ENCODE peak calls at places on chromosomes 11 and 22, in five cellular contexts. One of them, this sample, is unnamed. For H3K36me3, the result is how much of the 10 kb centered on the place peaks cover.

GRCh38 chr22:36546092-36546804 is 17.3 kb upstream of the EIF3D start:
- DNase-seq in neuronal stem cell: peak
- DNase-seq in SK-N-SH: peak
- DNase-seq in GM23248: peak
- DNase-seq in colonic mucosa: no peak
- DNase-seq in this sample: no peak

GRCh38 chr11:67436459-67437081 is 912 bp downstream of the PTPRCAP start:
- DNase-seq in neuronal stem cell: no peak
- DNase-seq in SK-N-SH: no peak
- DNase-seq in GM23248: no peak
- DNase-seq in colonic mucosa: no peak
- DNase-seq in this sample: peak

GRCh38 chr11:14270690-14271542 is 88.1 kb downstream of the RRAS2 start:
- DNase-seq in neuronal stem cell: no peak
- DNase-seq in SK-N-SH: no peak
- DNase-seq in GM23248: no peak
- DNase-seq in colonic mucosa: no peak
- DNase-seq in this sample: no peak

GRCh38 chr11:114197799-114198500 is 98.2 kb upstream of the NNMT start:
- DNase-seq in neuronal stem cell: no peak
- DNase-seq in SK-N-SH: no peak
- DNase-seq in GM23248: peak
- DNase-seq in colonic mucosa: no peak
- DNase-seq in this sample: peak

GRCh38 chr11:4093519-4094347 is 866 bp upstream of the RRM1 start:
- DNase-seq in neuronal stem cell: no peak
- DNase-seq in SK-N-SH: no peak
- DNase-seq in GM23248: no peak
- DNase-seq in colonic mucosa: peak
- DNase-seq in this sample: no peak

GRCh38 chr11:32435511-32435946 is at the start of gene WT1:
- DNase-seq in neuronal stem cell: no peak
- DNase-seq in SK-N-SH: peak
- DNase-seq in GM23248: no peak
- DNase-seq in colonic mucosa: no peak
- DNase-seq in this sample: peak

GRCh38 chr11:69039501-69039900 is 9.2 kb upstream of the TPCN2 start:
- DNase-seq in neuronal stem cell: no peak
- DNase-seq in SK-N-SH: no peak
- DNase-seq in GM23248: no peak
- DNase-seq in colonic mucosa: no peak
- DNase-seq in this sample: no peak

GRCh38 chr11:7559404-7560283 is 45.8 kb downstream of the PPFIBP2 start:
- DNase-seq in neuronal stem cell: no peak
- DNase-seq in SK-N-SH: no peak
- DNase-seq in GM23248: no peak
- DNase-seq in colonic mucosa: no peak
- DNase-seq in this sample: no peak

GRCh38 chr11:130995266-130995665 is 79.0 kb upstream of the SNX19 start:
- DNase-seq in neuronal stem cell: no peak
- DNase-seq in SK-N-SH: no peak
- DNase-seq in GM23248: no peak
- DNase-seq in colonic mucosa: no peak
- DNase-seq in this sample: no peak

GRCh38 chr11:73270855-73271477 is 1.2 kb upstream of the P2RY6 start:
- DNase-seq in neuronal stem cell: no peak
- DNase-seq in SK-N-SH: no peak
- DNase-seq in GM23248: no peak
- DNase-seq in colonic mucosa: no peak
- DNase-seq in this sample: no peak

GRCh38 chr11:122882809-122883681 is 486 bp downstream of the JHY start:
- DNase-seq in neuronal stem cell: peak
- DNase-seq in SK-N-SH: peak
- DNase-seq in GM23248: peak
- DNase-seq in colonic mucosa: peak
- DNase-seq in this sample: peak

GRCh38 chr11:67301951-67302516 is 1.3 kb upstream of the SSH3 start:
- DNase-seq in neuronal stem cell: no peak
- DNase-seq in SK-N-SH: no peak
- DNase-seq in GM23248: peak
- DNase-seq in colonic mucosa: peak
- DNase-seq in this sample: peak

GRCh38 chr11:128765571-128766530 is 72.0 kb downstream of the FLI1 start:
- DNase-seq in neuronal stem cell: no peak
- DNase-seq in SK-N-SH: peak
- DNase-seq in GM23248: no peak
- DNase-seq in colonic mucosa: no peak
- DNase-seq in this sample: no peak

GRCh38 chr22:47713880-47714452 is 951.5 kb downstream of the TBC1D22A start:
- DNase-seq in neuronal stem cell: no peak
- DNase-seq in SK-N-SH: no peak
- DNase-seq in GM23248: no peak
- DNase-seq in colonic mucosa: no peak
- DNase-seq in this sample: no peak
- H3K9ac ChIP-seq in neuronal stem cell: no peak
- H3K9ac ChIP-seq in SK-N-SH: no peak
- H3K9ac ChIP-seq in GM23248: no peak
- H3K9ac ChIP-seq in colonic mucosa: no peak
- H3K9ac ChIP-seq in this sample: no peak

DNA sequence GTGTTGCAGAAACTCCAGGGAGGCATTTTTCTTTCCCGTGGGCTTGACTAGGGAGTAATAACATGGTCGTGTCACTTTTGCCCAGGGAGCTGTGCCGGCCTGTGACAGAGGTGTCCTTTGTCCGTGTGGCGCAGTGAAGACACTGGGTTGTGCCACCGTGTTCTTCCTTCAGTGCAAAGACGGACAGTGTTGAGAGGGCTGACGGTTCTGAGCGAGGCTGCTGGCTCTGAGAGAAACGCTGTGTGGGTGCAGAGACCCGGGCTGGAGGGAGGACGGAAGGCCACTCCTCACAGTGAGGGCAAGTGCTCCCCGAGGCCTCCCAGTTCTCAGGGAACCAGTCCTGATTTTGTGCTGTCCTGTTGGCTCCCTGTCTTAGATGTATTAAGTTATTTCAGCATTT is 20.2 kb downstream of the NUP50 start:
- DNase-seq in neuronal stem cell: no peak
- DNase-seq in SK-N-SH: no peak
- DNase-seq in GM23248: no peak
- DNase-seq in colonic mucosa: no peak
- DNase-seq in this sample: no peak
- H3K36me3 ChIP-seq in neuronal stem cell: half or more
- H3K36me3 ChIP-seq in SK-N-SH: under half
- H3K36me3 ChIP-seq in GM23248: under half
- H3K36me3 ChIP-seq in colonic mucosa: under half
- H3K36me3 ChIP-seq in this sample: under half

GRCh38 chr22:41524809-41525449 is 19.3 kb downstream of the POLR3H start:
- DNase-seq in neuronal stem cell: no peak
- DNase-seq in SK-N-SH: no peak
- DNase-seq in GM23248: no peak
- DNase-seq in colonic mucosa: peak
- DNase-seq in this sample: peak

GRCh38 chr22:41525450-41526225 is 18.6 kb downstream of the POLR3H start:
- DNase-seq in neuronal stem cell: no peak
- DNase-seq in SK-N-SH: no peak
- DNase-seq in GM23248: no peak
- DNase-seq in colonic mucosa: no peak
- DNase-seq in this sample: no peak

GRCh38 chr22:41524283-41524682 is 20.0 kb downstream of the POLR3H start:
- DNase-seq in neuronal stem cell: no peak
- DNase-seq in SK-N-SH: no peak
- DNase-seq in GM23248: no peak
- DNase-seq in colonic mucosa: peak
- DNase-seq in this sample: peak

GRCh38 chr22:41526802-41527799 is 17.2 kb downstream of the POLR3H start:
- DNase-seq in neuronal stem cell: no peak
- DNase-seq in SK-N-SH: peak
- DNase-seq in GM23248: peak
- DNase-seq in colonic mucosa: peak
- DNase-seq in this sample: no peak

DNA sequence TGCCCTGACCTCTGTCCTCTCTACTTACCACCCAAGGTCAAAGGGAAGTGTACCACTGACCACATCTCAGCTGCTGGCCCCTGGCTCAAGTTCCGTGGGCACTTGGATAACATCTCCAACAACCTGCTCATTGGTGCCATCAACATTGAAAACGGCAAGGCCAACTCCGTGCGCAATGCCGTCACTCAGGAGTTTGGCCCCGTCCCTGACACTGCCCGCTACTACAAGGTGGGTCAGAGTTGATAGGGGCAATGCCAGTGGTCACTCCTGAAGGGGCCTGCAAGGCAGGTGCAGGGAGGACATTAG is 18.1 kb downstream of the POLR3H start:
- DNase-seq in neuronal stem cell: no peak
- DNase-seq in SK-N-SH: no peak
- DNase-seq in GM23248: no peak
- DNase-seq in colonic mucosa: no peak
- DNase-seq in this sample: no peak
- H3K9ac ChIP-seq in neuronal stem cell: no peak
- H3K9ac ChIP-seq in SK-N-SH: no peak
- H3K9ac ChIP-seq in GM23248: no peak
- H3K9ac ChIP-seq in colonic mucosa: no peak
- H3K9ac ChIP-seq in this sample: no peak

GRCh38 chr22:26291940-26292666 is 122.8 kb downstream of the SEZ6L start:
- DNase-seq in neuronal stem cell: no peak
- DNase-seq in SK-N-SH: no peak
- DNase-seq in GM23248: no peak
- DNase-seq in colonic mucosa: no peak
- DNase-seq in this sample: no peak

GRCh38 chr22:26298605-26299310 is 129.5 kb downstream of the SEZ6L start:
- DNase-seq in neuronal stem cell: no peak
- DNase-seq in SK-N-SH: no peak
- DNase-seq in GM23248: no peak
- DNase-seq in colonic mucosa: no peak
- DNase-seq in this sample: no peak

GRCh38 chr22:26289486-26290250 is 120.4 kb downstream of the SEZ6L start:
- DNase-seq in neuronal stem cell: no peak
- DNase-seq in SK-N-SH: no peak
- DNase-seq in GM23248: no peak
- DNase-seq in colonic mucosa: no peak
- DNase-seq in this sample: no peak

GRCh38 chr22:26292667-26292995 is 123.4 kb downstream of the SEZ6L start:
- DNase-seq in neuronal stem cell: no peak
- DNase-seq in SK-N-SH: no peak
- DNase-seq in GM23248: no peak
- DNase-seq in colonic mucosa: no peak
- DNase-seq in this sample: no peak

DNA sequence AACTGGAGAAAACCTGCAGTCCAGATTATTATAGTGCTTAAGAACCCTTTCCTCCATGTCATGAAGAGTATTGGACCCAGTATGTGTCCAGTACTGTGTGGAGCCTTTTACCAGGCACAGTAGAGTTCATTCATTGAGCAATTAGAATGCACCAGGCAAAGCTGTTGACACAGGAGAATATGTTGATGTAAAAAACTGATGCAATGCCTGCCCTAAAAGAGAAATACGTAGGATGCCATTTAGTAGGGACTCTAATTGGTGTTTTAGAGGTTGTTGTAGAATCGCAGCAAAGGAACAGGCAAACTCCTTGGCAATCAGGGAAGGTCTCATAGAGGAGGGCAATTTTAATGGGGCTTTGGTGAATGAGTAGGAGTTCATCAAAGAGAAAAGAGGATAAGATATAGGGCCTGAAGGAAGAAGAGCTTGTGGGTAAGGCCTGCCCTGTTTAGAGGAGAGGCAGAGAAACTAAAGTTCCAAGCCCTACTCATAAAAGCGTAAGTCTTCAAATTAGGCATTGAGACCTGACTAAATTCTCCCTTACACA is 126.4 kb downstream of the SEZ6L start:
- DNase-seq in neuronal stem cell: no peak
- DNase-seq in SK-N-SH: no peak
- DNase-seq in GM23248: no peak
- DNase-seq in colonic mucosa: no peak
- DNase-seq in this sample: no peak
- H3K36me3 ChIP-seq in neuronal stem cell: under half
- H3K36me3 ChIP-seq in SK-N-SH: under half
- H3K36me3 ChIP-seq in GM23248: under half
- H3K36me3 ChIP-seq in colonic mucosa: under half
- H3K36me3 ChIP-seq in this sample: under half

GRCh38 chr11:87292598-87292997 is 254.9 kb downstream of the TMEM135 start:
- DNase-seq in neuronal stem cell: no peak
- DNase-seq in SK-N-SH: no peak
- DNase-seq in GM23248: no peak
- DNase-seq in colonic mucosa: no peak
- DNase-seq in this sample: no peak
- H3K9ac ChIP-seq in neuronal stem cell: no peak
- H3K9ac ChIP-seq in SK-N-SH: no peak
- H3K9ac ChIP-seq in GM23248: no peak
- H3K9ac ChIP-seq in colonic mucosa: no peak
- H3K9ac ChIP-seq in this sample: no peak

DNA sequence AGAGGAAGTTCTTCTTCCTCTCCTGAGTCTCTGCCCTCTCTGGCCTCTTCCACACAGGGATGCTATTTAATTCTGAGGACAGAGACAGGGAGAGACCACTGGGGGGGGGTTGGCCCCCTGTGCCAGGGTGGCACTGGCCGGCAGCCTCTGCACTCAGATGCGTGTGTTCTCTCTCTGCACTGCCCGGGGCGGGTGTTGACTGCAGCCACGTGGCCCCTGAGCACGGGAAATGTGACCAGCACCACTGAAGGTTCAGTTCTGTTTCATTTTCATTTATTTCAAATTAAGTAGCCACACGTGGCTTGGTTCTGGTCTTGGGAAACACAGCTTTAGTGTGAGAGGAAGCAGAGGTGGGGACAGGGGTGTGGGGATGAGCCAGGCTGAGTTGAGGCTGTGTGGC is 171.1 kb downstream of the TBC1D22A start:
- DNase-seq in neuronal stem cell: no peak
- DNase-seq in SK-N-SH: no peak
- DNase-seq in GM23248: no peak
- DNase-seq in colonic mucosa: peak
- DNase-seq in this sample: no peak
- H3K36me3 ChIP-seq in neuronal stem cell: under half
- H3K36me3 ChIP-seq in SK-N-SH: under half
- H3K36me3 ChIP-seq in GM23248: under half
- H3K36me3 ChIP-seq in colonic mucosa: under half
- H3K36me3 ChIP-seq in this sample: under half

DNA sequence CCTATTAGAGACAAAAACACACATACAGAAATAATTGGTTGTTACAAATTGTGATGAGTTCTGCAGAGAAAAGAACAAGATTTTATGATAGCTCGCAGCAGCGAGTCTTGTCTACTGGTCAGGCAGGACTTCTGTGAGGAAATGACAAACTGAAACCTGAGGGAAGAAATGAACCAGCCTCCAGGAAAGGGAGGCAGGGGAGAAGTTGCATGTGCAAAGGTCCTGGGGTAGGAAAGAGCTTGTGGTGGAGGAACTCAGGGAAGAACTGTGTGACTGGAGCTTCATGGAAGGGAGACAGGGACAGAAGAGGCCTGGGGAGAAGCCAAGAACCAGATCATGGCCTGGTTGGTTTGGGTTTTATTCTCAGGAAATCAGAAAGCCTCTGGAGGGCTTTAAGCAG is 9.2 kb upstream of the RAB1B start:
- DNase-seq in neuronal stem cell: no peak
- DNase-seq in SK-N-SH: no peak
- DNase-seq in GM23248: no peak
- DNase-seq in colonic mucosa: no peak
- DNase-seq in this sample: no peak
- H3K9ac ChIP-seq in neuronal stem cell: no peak
- H3K9ac ChIP-seq in SK-N-SH: peak
- H3K9ac ChIP-seq in GM23248: peak
- H3K9ac ChIP-seq in colonic mucosa: no peak
- H3K9ac ChIP-seq in this sample: peak

This sample was measured in kidney.